ENCODE peak calls at places on chromosome 19, in seven cellular contexts. T is pancreas; G is IMR-90; M is RWPE2; B is CD8-positive, alpha-beta T cell; U is K562; N is A549. P is an unnamed sample.
A peak's percentile ranks its signal among the peaks of the same experiment; 100 is the strongest.

GRCh38 chr19:13803038-13803437 is 7.8 kb downstream of the ZSWIM4 start:
- ATAC-seq in U (peak; percentile 24), T (peak; percentile 62), G (no peak), B (no peak), M (peak; percentile 60), N (no peak), P (no peak)

GRCh38 chr19:13016245-13016627 is 21.0 kb downstream of the NFIX start:
- ATAC-seq in M (no peak), N (no peak), T (no peak), U (no peak), B (no peak), G (no peak), P (no peak)

GRCh38 chr19:54905908-54906511 is at the start of gene NCR1:
- ATAC-seq in B (peak; percentile 54), T (no peak), N (peak; percentile 45), M (peak; percentile 21), U (peak; percentile 85), G (no peak), P (no peak)

GRCh38 chr19:33429891-33430673 is 56.6 kb downstream of the CEBPG start:
- ATAC-seq in N (no peak), B (peak; percentile 90), M (no peak), U (no peak), T (no peak), G (no peak), P (no peak)

GRCh38 chr19:55454787-55455243 is 6.6 kb downstream of the ISOC2 start:
- ATAC-seq in M (peak; percentile 31), N (peak; percentile 70), U (peak; percentile 65), G (peak; percentile 55), T (peak; percentile 29), B (peak; percentile 39), P (no peak)

GRCh38 chr19:38649305-38650179 is 2.1 kb downstream of the ACTN4 start:
- ATAC-seq in T (peak; percentile 55), U (peak; percentile 5), B (no peak), G (no peak), M (peak; percentile 65), N (peak; percentile 36), P (no peak)

GRCh38 chr19:57441979-57442752 is 7.0 kb downstream of the ZNF749 start:
- ATAC-seq in U (no peak), M (no peak), T (no peak), N (no peak), G (no peak), B (no peak), P (no peak)

GRCh38 chr19:6126335-6126974 is 9.0 kb upstream of the ACSBG2 start:
- ATAC-seq in U (peak; percentile 93), N (peak; percentile 90), G (peak; percentile 33), M (peak; percentile 61), T (peak; percentile 78), B (peak; percentile 32), P (no peak)

GRCh38 chr19:32464279-32464678 is 58.7 kb downstream of the DPY19L3 start:
- ATAC-seq in U (no peak), G (peak; percentile 49), M (no peak), B (no peak), N (peak; percentile 48), T (no peak), P (no peak)

GRCh38 chr19:50510121-50510670 is 795 bp downstream of the JOSD2 start:
- ATAC-seq in U (no peak), G (peak; percentile 0), N (no peak), M (no peak), T (no peak), B (no peak), P (no peak)

DNA sequence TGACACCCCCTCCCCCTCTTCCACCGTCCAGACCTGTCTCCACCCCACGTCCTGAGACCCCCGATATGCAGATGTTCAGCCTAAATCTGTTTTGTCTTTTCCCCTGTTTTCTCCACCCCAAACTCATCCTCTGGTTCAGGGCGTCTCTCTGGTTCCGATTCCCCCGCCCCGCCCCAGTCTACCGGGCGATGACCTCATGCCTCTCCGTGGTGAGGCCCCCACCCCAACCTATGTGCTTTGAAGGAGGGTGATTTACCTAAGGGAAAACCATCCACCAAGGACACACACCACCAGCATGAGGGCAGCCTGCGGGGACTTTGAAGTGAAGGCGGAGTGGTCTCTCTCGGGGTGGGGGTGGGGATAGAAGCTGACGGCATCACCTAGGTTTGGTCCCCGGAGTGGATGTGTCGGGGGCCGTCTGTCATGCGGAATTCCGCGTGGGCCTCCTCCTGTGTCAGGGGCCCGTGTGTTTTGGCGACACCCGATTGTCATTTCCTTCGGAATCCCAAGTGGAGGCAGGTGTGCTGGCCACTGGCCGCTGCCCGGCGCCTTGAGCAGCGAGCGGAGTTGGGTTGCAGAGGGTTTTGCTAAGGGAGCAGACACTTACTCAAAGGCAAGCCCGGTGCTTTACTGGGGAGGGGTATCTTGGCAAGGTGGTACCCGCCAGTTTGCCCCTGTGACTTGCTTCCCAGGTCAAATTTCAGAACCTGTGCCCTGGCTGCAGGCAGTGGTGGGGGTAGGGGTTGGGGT is 1.4 kb downstream of the FZR1 start:
- ATAC-seq in T (peak; percentile 7), U (no peak), N (no peak), B (no peak), M (no peak), G (no peak), P (no peak)
- H3K27ac ChIP-seq in T (no peak overlapping the region), U (peak overlapping the region; percentile 41), N (peak overlapping the region; percentile 93), B (no peak overlapping the region), M (peak overlapping the region; percentile 74), G (peak overlapping the region; percentile 65), P (peak overlapping the region; percentile 84)

GRCh38 chr19:4519521-4520277 is 1.4 kb upstream of the PLIN4 start:
- ATAC-seq in B (no peak), G (no peak), N (peak; percentile 37), M (peak; percentile 29), T (no peak), U (no peak), P (peak; percentile 37)
- H3K27ac ChIP-seq in B (no peak overlapping the region), G (no peak overlapping the region), N (no peak overlapping the region), M (peak overlapping the region; percentile 4), T (no peak overlapping the region), U (no peak overlapping the region), P (peak overlapping the region; percentile 90)

DNA sequence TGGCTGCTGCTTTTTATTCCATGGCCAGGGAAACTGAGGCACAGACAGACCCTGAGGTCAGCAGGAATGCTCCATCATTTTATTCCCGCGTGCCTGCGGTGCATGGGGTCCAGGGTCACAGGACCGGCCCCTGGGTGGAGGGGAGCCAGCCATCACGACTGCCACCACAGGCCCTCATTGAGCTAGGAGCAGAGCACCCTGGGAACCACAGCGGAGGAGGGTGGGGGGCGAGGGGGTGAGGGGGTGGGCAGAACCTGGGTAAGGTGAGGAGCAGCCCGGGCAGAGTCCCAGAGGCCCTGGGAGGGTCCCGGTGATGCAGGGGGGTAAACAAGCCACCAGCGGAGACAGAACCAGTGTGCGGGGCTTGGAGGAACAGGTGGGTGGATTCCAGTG is 1.2 kb upstream of the MADCAM1 start:
- ATAC-seq in N (peak; percentile 3), G (no peak), M (no peak), U (no peak), B (no peak), T (no peak), P (no peak)
- H3K27ac ChIP-seq in N (no peak overlapping the region), G (no peak overlapping the region), M (no peak overlapping the region), U (no peak overlapping the region), B (no peak overlapping the region), T (no peak overlapping the region), P (no peak overlapping the region)

DNA sequence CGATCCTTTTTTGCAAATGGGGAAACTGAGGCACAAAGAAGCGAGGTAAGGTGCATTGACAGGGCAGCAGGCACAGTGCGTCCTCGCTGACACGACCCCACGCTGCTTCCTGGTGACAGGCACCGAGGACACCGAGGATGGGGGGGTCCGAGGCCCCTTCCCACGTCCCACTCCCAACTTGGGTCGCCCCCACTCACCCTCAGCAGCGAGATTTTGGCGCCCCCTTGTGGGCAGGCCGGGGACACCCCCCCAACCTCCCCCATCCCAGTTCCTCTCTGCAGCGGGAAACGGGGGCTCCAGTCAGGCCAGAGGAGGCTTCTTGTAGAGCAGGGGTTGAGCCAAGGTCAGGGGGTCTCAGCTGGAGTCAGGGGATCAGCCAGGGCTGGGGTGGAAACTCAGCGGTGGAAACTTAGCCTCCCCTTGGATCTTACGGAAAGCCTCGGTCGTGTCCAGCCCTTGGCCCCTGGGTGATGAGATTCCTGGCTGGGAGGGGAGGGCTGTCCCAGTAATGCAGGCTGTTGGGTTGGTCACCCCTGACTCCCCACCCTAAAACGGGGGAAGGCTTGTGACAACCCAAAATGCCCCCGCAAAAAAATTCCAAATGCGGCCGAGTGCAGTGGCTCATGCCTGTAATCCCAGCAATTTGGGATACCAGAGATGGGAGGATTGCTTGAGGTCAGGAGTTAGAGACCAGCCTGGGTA is 8.2 kb downstream of the SMIM24 start:
- ATAC-seq in N (peak; percentile 31), M (no peak), T (peak; percentile 67), B (no peak), U (peak; percentile 84), G (peak; percentile 40), P (no peak)
- H3K27ac ChIP-seq in N (peak overlapping the region; percentile 52), M (no peak overlapping the region), T (no peak overlapping the region), B (no peak overlapping the region), U (no peak overlapping the region), G (no peak overlapping the region), P (no peak overlapping the region)

GRCh38 chr19:15200575-15201364 is at the start of gene NOTCH3:
- ATAC-seq in G (peak; percentile 89), M (no peak), U (no peak), B (no peak), N (peak; percentile 45), T (peak; percentile 33), P (no peak)
- H3K27ac ChIP-seq in G (peak within 1 kb of the TSS; percentile 30), M (no peak within 1 kb of the TSS), U (no peak within 1 kb of the TSS), B (no peak within 1 kb of the TSS), N (peak within 1 kb of the TSS; percentile 67), T (peak within 1 kb of the TSS; percentile 50), P (peak within 1 kb of the TSS; percentile 63)

GRCh38 chr19:46886546-46887239 is 25.9 kb downstream of the ARHGAP35 start:
- ATAC-seq in N (no peak), U (no peak), M (peak; percentile 22), B (no peak), G (no peak), T (no peak), P (no peak)
- H3K27ac ChIP-seq in N (no peak overlapping the region), U (no peak overlapping the region), M (peak overlapping the region; percentile 41), B (no peak overlapping the region), G (no peak overlapping the region), T (no peak overlapping the region), P (no peak overlapping the region)

GRCh38 chr19:35905178-35905727 is 2.8 kb downstream of the TYROBP start:
- ATAC-seq in M (no peak), B (no peak), N (no peak), G (peak; percentile 30), T (no peak), U (no peak), P (no peak)
- H3K27ac ChIP-seq in M (no peak overlapping the region), B (no peak overlapping the region), N (no peak overlapping the region), G (peak overlapping the region; percentile 67), T (no peak overlapping the region), U (peak overlapping the region; percentile 33), P (peak overlapping the region; percentile 97)

P was measured in gastroesophageal sphincter.